ENCODE peak calls at places on chromosomes 7 and 10, in five cellular contexts. R is NCI-H82, B is cardiac muscle cell, C is AG10803, V is DMS79. H is an unnamed sample.

GRCh38 chr7:47371733-47372368 is 210.1 kb downstream of the TNS3 start:
- DNase-seq in C (no peak), B (peak; percentile 81), R (no peak), V (no peak), H (no peak)

GRCh38 chr7:8113184-8113583 is 144.6 kb downstream of the GLCCI1 start:
- DNase-seq in R (no peak), B (no peak), V (no peak), C (no peak), H (no peak)

GRCh38 chr7:29622335-29623265 is 59.0 kb downstream of the PRR15 start:
- DNase-seq in B (no peak), V (no peak), C (peak; percentile 95), R (peak; percentile 70), H (no peak)

GRCh38 chr10:96501985-96502384 is 11.7 kb downstream of the TLL2 start:
- DNase-seq in R (no peak), V (no peak), C (no peak), B (no peak), H (no peak)

GRCh38 chr7:131431289-131431688 is 103.6 kb downstream of the MKLN1 start:
- DNase-seq in V (peak; percentile 22), R (no peak), C (peak; percentile 38), B (no peak), H (peak; percentile 17)

GRCh38 chr10:122308487-122309141 is 37.5 kb downstream of the BTBD16 start:
- DNase-seq in V (no peak), R (no peak), C (no peak), B (no peak), H (no peak)

GRCh38 chr10:114083040-114083439 is 39.4 kb downstream of the ADRB1 start:
- DNase-seq in C (no peak), R (no peak), V (no peak), B (no peak), H (no peak)

GRCh38 chr7:103379270-103379975 is 32.0 kb downstream of the PSMC2 start:
- DNase-seq in B (no peak), C (no peak), V (no peak), R (no peak), H (no peak)

GRCh38 chr7:133936074-133936473 is 191.1 kb upstream of the LRGUK start:
- DNase-seq in R (no peak), C (no peak), B (no peak), V (no peak), H (no peak)

GRCh38 chr7:87448427-87448826 is 27.1 kb downstream of the ABCB4 start:
- DNase-seq in B (no peak), C (no peak), R (peak; percentile 47), V (no peak), H (no peak)

GRCh38 chr7:131108212-131108980 is 219.3 kb upstream of the MKLN1 start:
- DNase-seq in R (no peak), B (no peak), C (peak; percentile 58), V (no peak), H (no peak)

GRCh38 chr10:89283174-89283987 is 18.5 kb upstream of the IFIT2 start:
- DNase-seq in C (peak; percentile 61), R (peak; percentile 1), V (no peak), B (no peak), H (no peak)

GRCh38 chr7:104971290-104972071 is 42.5 kb upstream of the KMT2E start:
- DNase-seq in R (no peak), C (peak; percentile 66), V (no peak), B (no peak), H (no peak)

GRCh38 chr10:27527597-27528295 is 23.6 kb downstream of the RAB18 start:
- DNase-seq in C (no peak), V (no peak), B (no peak), R (no peak), H (no peak)

GRCh38 chr7:66602159-66602558 is 26.5 kb upstream of the KCTD7 start:
- DNase-seq in B (no peak), C (no peak), V (no peak), R (no peak), H (no peak)

H was measured in caudate nucleus.